ENCODE peak calls at places on chromosomes 6 and 20, in five cellular contexts. One of them, this sample, is unnamed.

GRCh38 chr20:21398109-21398480 is 769 bp upstream of the NKX2-4 start:
- DNase-seq in EL: no peak
- DNase-seq in MCF 10A: no peak
- DNase-seq in naive B cell: no peak
- DNase-seq in sigmoid colon: no peak
- DNase-seq in this sample: no peak

GRCh38 chr20:37262516-37262915 is 902 bp upstream of the GHRH start:
- DNase-seq in MCF 10A: peak; percentile 35
- DNase-seq in EL: no peak
- DNase-seq in naive B cell: no peak
- DNase-seq in sigmoid colon: no peak
- DNase-seq in this sample: no peak

GRCh38 chr6:106884576-106884975 is 90.0 kb downstream of the CD24 start:
- DNase-seq in MCF 10A: no peak
- DNase-seq in naive B cell: no peak
- DNase-seq in EL: no peak
- DNase-seq in sigmoid colon: no peak
- DNase-seq in this sample: no peak

GRCh38 chr6:44671333-44671732 is 283.8 kb downstream of the CDC5L start:
- DNase-seq in sigmoid colon: no peak
- DNase-seq in naive B cell: no peak
- DNase-seq in MCF 10A: no peak
- DNase-seq in EL: no peak
- DNase-seq in this sample: no peak

GRCh38 chr6:74899416-74899815 is 306.4 kb downstream of the COL12A1 start:
- DNase-seq in sigmoid colon: no peak
- DNase-seq in MCF 10A: peak; percentile 61
- DNase-seq in EL: peak; percentile 55
- DNase-seq in naive B cell: no peak
- DNase-seq in this sample: no peak

GRCh38 chr6:161010418-161010817 is 18.8 kb downstream of the MAP3K4 start:
- DNase-seq in EL: peak; percentile 64
- DNase-seq in MCF 10A: peak; percentile 14
- DNase-seq in naive B cell: no peak
- DNase-seq in sigmoid colon: no peak
- DNase-seq in this sample: no peak

GRCh38 chr6:71375676-71376075 is 87.1 kb downstream of the OGFRL1 start:
- DNase-seq in MCF 10A: no peak
- DNase-seq in EL: no peak
- DNase-seq in sigmoid colon: no peak
- DNase-seq in naive B cell: no peak
- DNase-seq in this sample: no peak

GRCh38 chr20:45359069-45359405 is 3.9 kb upstream of the SYS1 start:
- DNase-seq in MCF 10A: peak; percentile 59
- DNase-seq in sigmoid colon: peak; percentile 81
- DNase-seq in naive B cell: no peak
- DNase-seq in EL: peak; percentile 55
- DNase-seq in this sample: no peak

GRCh38 chr6:106702451-106703110 is 73.2 kb downstream of the QRSL1 start:
- DNase-seq in EL: no peak
- DNase-seq in naive B cell: peak; percentile 75
- DNase-seq in sigmoid colon: no peak
- DNase-seq in MCF 10A: no peak
- DNase-seq in this sample: no peak

GRCh38 chr20:63441777-63442493 is 30.5 kb downstream of the KCNQ2 start:
- DNase-seq in EL: peak; percentile 26
- DNase-seq in naive B cell: no peak
- DNase-seq in sigmoid colon: no peak
- DNase-seq in MCF 10A: peak; percentile 57
- DNase-seq in this sample: no peak

GRCh38 chr20:3818155-3819151 is 1.9 kb upstream of the AP5S1 start:
- DNase-seq in sigmoid colon: peak; percentile 85
- DNase-seq in naive B cell: no peak
- DNase-seq in MCF 10A: peak; percentile 94
- DNase-seq in EL: peak; percentile 88
- DNase-seq in this sample: no peak

GRCh38 chr20:34976286-34976685 is 20.6 kb downstream of the MYH7B start:
- DNase-seq in naive B cell: no peak
- DNase-seq in MCF 10A: no peak
- DNase-seq in EL: no peak
- DNase-seq in sigmoid colon: no peak
- DNase-seq in this sample: no peak

GRCh38 chr6:92690997-92691599 is 728.3 kb downstream of the EPHA7 start:
- DNase-seq in naive B cell: no peak
- DNase-seq in sigmoid colon: no peak
- DNase-seq in MCF 10A: peak; percentile 3
- DNase-seq in EL: no peak
- DNase-seq in this sample: no peak

GRCh38 chr6:168852336-168852884 is 401.2 kb downstream of the THBS2 start:
- DNase-seq in sigmoid colon: no peak
- DNase-seq in MCF 10A: no peak
- DNase-seq in EL: peak; percentile 16
- DNase-seq in naive B cell: no peak
- DNase-seq in this sample: no peak

GRCh38 chr20:62160876-62161275 is 17.3 kb downstream of the SS18L1 start:
- DNase-seq in EL: no peak
- DNase-seq in naive B cell: no peak
- DNase-seq in sigmoid colon: no peak
- DNase-seq in MCF 10A: no peak
- DNase-seq in this sample: no peak

GRCh38 chr6:50846109-50846859 is 27.6 kb downstream of the TFAP2B start:
- DNase-seq in EL: no peak
- DNase-seq in sigmoid colon: no peak
- DNase-seq in MCF 10A: no peak
- DNase-seq in naive B cell: no peak
- DNase-seq in this sample: no peak

GRCh38 chr6:168627798-168628551 is 187.0 kb downstream of the SMOC2 start:
- DNase-seq in sigmoid colon: peak; percentile 68
- DNase-seq in MCF 10A: no peak
- DNase-seq in naive B cell: no peak
- DNase-seq in EL: no peak
- DNase-seq in this sample: no peak

GRCh38 chr20:5127204-5127858 is 523 bp downstream of the CDS2 start:
- DNase-seq in EL: peak; percentile 54
- DNase-seq in MCF 10A: peak; percentile 40
- DNase-seq in naive B cell: peak; percentile 71
- DNase-seq in sigmoid colon: peak; percentile 80
- DNase-seq in this sample: peak; percentile 92

GRCh38 chr20:9051508-9051907 is 17.4 kb upstream of the PLCB4 start:
- DNase-seq in MCF 10A: peak; percentile 95
- DNase-seq in EL: peak; percentile 97
- DNase-seq in naive B cell: no peak
- DNase-seq in sigmoid colon: no peak
- DNase-seq in this sample: no peak

GRCh38 chr6:116945809-116946208 is 68.8 kb downstream of the RFX6 start:
- DNase-seq in EL: peak; percentile 18
- DNase-seq in MCF 10A: peak; percentile 54
- DNase-seq in naive B cell: no peak
- DNase-seq in sigmoid colon: no peak
- DNase-seq in this sample: no peak

GRCh38 chr6:100482698-100483097 is 18.0 kb upstream of the SIM1 start:
- DNase-seq in EL: no peak
- DNase-seq in sigmoid colon: no peak
- DNase-seq in MCF 10A: no peak
- DNase-seq in naive B cell: no peak
- DNase-seq in this sample: no peak

GRCh38 chr6:46937623-46938022 is 15.9 kb upstream of the ADGRF5 start:
- DNase-seq in naive B cell: no peak
- DNase-seq in MCF 10A: no peak
- DNase-seq in EL: no peak
- DNase-seq in sigmoid colon: no peak
- DNase-seq in this sample: no peak